ENCODE peak calls at places on chromosomes 16 and 17, in six cellular contexts. Z, A, L, W, T and R are unnamed samples.

GRCh38 chr16:49593423-49594040 is 219.9 kb downstream of the C16orf78 start:
- DNase-seq in Z (no peak), A (no peak), L (no peak), W (no peak), T (no peak), R (no peak)

GRCh38 chr16:71409038-71409775 is 32.6 kb downstream of the TLE7 start:
- DNase-seq in Z (no peak), A (no peak), L (no peak), W (no peak), T (no peak), R (no peak)

GRCh38 chr16:47065766-47066688 is 77.7 kb downstream of the NETO2 start:
- DNase-seq in Z (no peak), A (no peak), L (no peak), W (no peak), T (no peak), R (no peak)

GRCh38 chr16:57265850-57266530 is 18.5 kb downstream of the PLLP start:
- DNase-seq in Z (no peak), A (no peak), L (no peak), W (peak), T (no peak), R (no peak)

GRCh38 chr17:43042025-43042424 is 17.0 kb downstream of the RND2 start:
- DNase-seq in Z (no peak), A (no peak), L (no peak), W (peak), T (no peak), R (no peak)

GRCh38 chr16:1543085-1543896 is 9.8 kb downstream of the TMEM204 start:
- DNase-seq in Z (no peak), A (peak), L (no peak), W (peak), T (peak), R (peak)

GRCh38 chr16:75491876-75492275 is 3.4 kb downstream of the CHST6 start:
- DNase-seq in Z (no peak), A (peak), L (no peak), W (no peak), T (peak), R (no peak)

GRCh38 chr16:84087461-84088151 is 29.1 kb downstream of the MBTPS1 start:
- DNase-seq in Z (no peak), A (no peak), L (no peak), W (no peak), T (no peak), R (no peak)

GRCh38 chr16:56777533-56777932 is 47.6 kb downstream of the NUP93 start:
- DNase-seq in Z (no peak), A (no peak), L (no peak), W (peak), T (no peak), R (no peak)

GRCh38 chr16:81499576-81500380 is 55.2 kb downstream of the CMIP start:
- DNase-seq in Z (no peak), A (no peak), L (no peak), W (no peak), T (no peak), R (no peak)

GRCh38 chr17:17042851-17043667 is 802 bp downstream of the MPRIP start:
- DNase-seq in Z (peak), A (peak), L (peak), W (peak), T (no peak), R (peak)

GRCh38 chr16:30491744-30492308 is 19.3 kb downstream of the ITGAL start:
- DNase-seq in Z (no peak), A (peak), L (no peak), W (peak), T (peak), R (peak)

GRCh38 chr16:17780181-17780580 is 309.4 kb upstream of the XYLT1 start:
- DNase-seq in Z (no peak), A (no peak), L (no peak), W (no peak), T (no peak), R (no peak)

GRCh38 chr16:53429221-53429943 is 4.9 kb upstream of the RBL2 start:
- DNase-seq in Z (no peak), A (no peak), L (no peak), W (peak), T (no peak), R (no peak)

GRCh38 chr17:39750131-39751015 is 12.6 kb downstream of the GRB7 start:
- DNase-seq in Z (no peak), A (no peak), L (no peak), W (no peak), T (no peak), R (no peak)

GRCh38 chr17:33284022-33284421 is 9.1 kb downstream of the ASIC2 start:
- DNase-seq in Z (no peak), A (no peak), L (no peak), W (peak), T (no peak), R (no peak)

GRCh38 chr17:77327566-77328463 is 187.0 kb downstream of the SEC14L1 start:
- DNase-seq in Z (no peak), A (no peak), L (no peak), W (no peak), T (no peak), R (no peak)

GRCh38 chr17:78294776-78295175 is 63.3 kb downstream of the TMEM235 start:
- DNase-seq in Z (no peak), A (peak), L (no peak), W (no peak), T (no peak), R (no peak)